ENCODE peak calls at places on chromosome 2, in five cellular contexts. One of them, this sample, is unnamed. For H3K4me1, the result is how much of the 10 kb centered on the place peaks cover.

GRCh38 chr2:10240161-10240681 is 62.5 kb upstream of the HPCAL1 start:
- DNase-seq in aorta: peak
- DNase-seq in thoracic aorta: no peak
- DNase-seq in IMR-90: no peak
- DNase-seq in fibroblast of lung: no peak
- DNase-seq in this sample: no peak

GRCh38 chr2:95352291-95353054 is 50.0 kb upstream of the FAHD2A start:
- DNase-seq in fibroblast of lung: no peak
- DNase-seq in aorta: peak
- DNase-seq in thoracic aorta: no peak
- DNase-seq in IMR-90: no peak
- DNase-seq in this sample: no peak

GRCh38 chr2:241636983-241637232 is at the start of gene THAP4:
- DNase-seq in thoracic aorta: no peak
- DNase-seq in fibroblast of lung: no peak
- DNase-seq in IMR-90: no peak
- DNase-seq in aorta: peak
- DNase-seq in this sample: peak

GRCh38 chr2:8098952-8099582 is 582.8 kb upstream of the ID2 start:
- DNase-seq in aorta: no peak
- DNase-seq in thoracic aorta: no peak
- DNase-seq in IMR-90: no peak
- DNase-seq in fibroblast of lung: no peak
- DNase-seq in this sample: no peak

GRCh38 chr2:80303825-80304521 is 579 bp downstream of the LRRTM1 start:
- DNase-seq in IMR-90: no peak
- DNase-seq in fibroblast of lung: no peak
- DNase-seq in thoracic aorta: no peak
- DNase-seq in aorta: no peak
- DNase-seq in this sample: no peak

GRCh38 chr2:207337234-207338219 is 171.8 kb upstream of the KLF7 start:
- DNase-seq in fibroblast of lung: peak
- DNase-seq in thoracic aorta: no peak
- DNase-seq in aorta: no peak
- DNase-seq in IMR-90: peak
- DNase-seq in this sample: no peak

GRCh38 chr2:10048501-10049171 is 5.3 kb downstream of the KLF11 start:
- DNase-seq in aorta: peak
- DNase-seq in IMR-90: peak
- DNase-seq in thoracic aorta: no peak
- DNase-seq in fibroblast of lung: peak
- DNase-seq in this sample: no peak

GRCh38 chr2:215797676-215798075 is 215.7 kb downstream of the MREG start:
- DNase-seq in thoracic aorta: no peak
- DNase-seq in IMR-90: no peak
- DNase-seq in aorta: no peak
- DNase-seq in fibroblast of lung: no peak
- DNase-seq in this sample: no peak

GRCh38 chr2:172087780-172088244 is 2.5 kb downstream of the DLX1 start:
- DNase-seq in thoracic aorta: no peak
- DNase-seq in IMR-90: no peak
- DNase-seq in fibroblast of lung: no peak
- DNase-seq in aorta: peak
- DNase-seq in this sample: no peak

GRCh38 chr2:237059155-237059875 is 26.4 kb upstream of the COPS8 start:
- DNase-seq in aorta: no peak
- DNase-seq in fibroblast of lung: no peak
- DNase-seq in thoracic aorta: no peak
- DNase-seq in IMR-90: no peak
- DNase-seq in this sample: no peak

GRCh38 chr2:20216130-20217025 is 8.6 kb downstream of the SDC1 start:
- DNase-seq in aorta: peak
- DNase-seq in fibroblast of lung: no peak
- DNase-seq in IMR-90: no peak
- DNase-seq in thoracic aorta: no peak
- DNase-seq in this sample: no peak

GRCh38 chr2:61421611-61422010 is 49.3 kb downstream of the USP34 start:
- DNase-seq in IMR-90: peak
- DNase-seq in thoracic aorta: no peak
- DNase-seq in fibroblast of lung: no peak
- DNase-seq in aorta: no peak
- DNase-seq in this sample: no peak

GRCh38 chr2:204274991-204275390 is 270.3 kb upstream of the PARD3B start:
- DNase-seq in aorta: no peak
- DNase-seq in fibroblast of lung: no peak
- DNase-seq in IMR-90: no peak
- DNase-seq in thoracic aorta: no peak
- DNase-seq in this sample: no peak

GRCh38 chr2:202022755-202023154 is 10.9 kb upstream of the FZD7 start:
- DNase-seq in thoracic aorta: no peak
- DNase-seq in aorta: no peak
- DNase-seq in fibroblast of lung: no peak
- DNase-seq in IMR-90: no peak
- DNase-seq in this sample: no peak

GRCh38 chr2:71672011-71672639 is 218.8 kb downstream of the DYSF start:
- DNase-seq in aorta: peak
- DNase-seq in fibroblast of lung: no peak
- DNase-seq in thoracic aorta: no peak
- DNase-seq in IMR-90: no peak
- DNase-seq in this sample: no peak

GRCh38 chr2:36485521-36485920 is 112.4 kb downstream of the FEZ2 start:
- DNase-seq in aorta: no peak
- DNase-seq in fibroblast of lung: peak
- DNase-seq in thoracic aorta: no peak
- DNase-seq in IMR-90: peak
- DNase-seq in this sample: peak

GRCh38 chr2:152098798-152099654 is at the start of gene CACNB4:
- DNase-seq in thoracic aorta: no peak
- DNase-seq in fibroblast of lung: peak
- DNase-seq in IMR-90: no peak
- DNase-seq in aorta: peak
- DNase-seq in this sample: peak

GRCh38 chr2:53087282-53087882 is 680.2 kb upstream of the CHAC2 start:
- DNase-seq in aorta: no peak
- DNase-seq in IMR-90: peak
- DNase-seq in fibroblast of lung: peak
- DNase-seq in thoracic aorta: no peak
- DNase-seq in this sample: no peak

GRCh38 chr2:124024491-124025348 is at the start of gene CNTNAP5:
- DNase-seq in IMR-90: no peak
- DNase-seq in fibroblast of lung: peak
- DNase-seq in aorta: peak
- DNase-seq in thoracic aorta: no peak
- DNase-seq in this sample: peak
- H3K4me3 ChIP-seq in IMR-90: no peak
- H3K4me3 ChIP-seq in fibroblast of lung: no peak
- H3K4me3 ChIP-seq in aorta: no peak
- H3K4me3 ChIP-seq in thoracic aorta: peak
- H3K4me3 ChIP-seq in this sample: no peak

GRCh38 chr2:127656569-127657231 is 10.7 kb downstream of the GPR17 start:
- DNase-seq in IMR-90: no peak
- DNase-seq in aorta: no peak
- DNase-seq in fibroblast of lung: no peak
- DNase-seq in thoracic aorta: no peak
- DNase-seq in this sample: no peak

GRCh38 chr2:127655209-127656073 is 9.5 kb downstream of the GPR17 start:
- DNase-seq in IMR-90: no peak
- DNase-seq in fibroblast of lung: no peak
- DNase-seq in thoracic aorta: no peak
- DNase-seq in aorta: no peak
- DNase-seq in this sample: no peak

GRCh38 chr2:127658641-127659407 is 12.9 kb downstream of the GPR17 start:
- DNase-seq in aorta: peak
- DNase-seq in fibroblast of lung: no peak
- DNase-seq in thoracic aorta: no peak
- DNase-seq in IMR-90: no peak
- DNase-seq in this sample: no peak

GRCh38 chr2:127658146-127658545 is 12.2 kb downstream of the GPR17 start:
- DNase-seq in aorta: peak
- DNase-seq in fibroblast of lung: no peak
- DNase-seq in thoracic aorta: no peak
- DNase-seq in IMR-90: no peak
- DNase-seq in this sample: no peak

GRCh38 chr2:127657232-127657595 is 11.3 kb downstream of the GPR17 start:
- DNase-seq in thoracic aorta: no peak
- DNase-seq in fibroblast of lung: no peak
- DNase-seq in IMR-90: no peak
- DNase-seq in aorta: peak
- DNase-seq in this sample: no peak
- H3K4me1 ChIP-seq in thoracic aorta: half or more
- H3K4me1 ChIP-seq in fibroblast of lung: under half
- H3K4me1 ChIP-seq in IMR-90: under half
- H3K4me1 ChIP-seq in aorta: under half
- H3K4me1 ChIP-seq in this sample: under half

DNA sequence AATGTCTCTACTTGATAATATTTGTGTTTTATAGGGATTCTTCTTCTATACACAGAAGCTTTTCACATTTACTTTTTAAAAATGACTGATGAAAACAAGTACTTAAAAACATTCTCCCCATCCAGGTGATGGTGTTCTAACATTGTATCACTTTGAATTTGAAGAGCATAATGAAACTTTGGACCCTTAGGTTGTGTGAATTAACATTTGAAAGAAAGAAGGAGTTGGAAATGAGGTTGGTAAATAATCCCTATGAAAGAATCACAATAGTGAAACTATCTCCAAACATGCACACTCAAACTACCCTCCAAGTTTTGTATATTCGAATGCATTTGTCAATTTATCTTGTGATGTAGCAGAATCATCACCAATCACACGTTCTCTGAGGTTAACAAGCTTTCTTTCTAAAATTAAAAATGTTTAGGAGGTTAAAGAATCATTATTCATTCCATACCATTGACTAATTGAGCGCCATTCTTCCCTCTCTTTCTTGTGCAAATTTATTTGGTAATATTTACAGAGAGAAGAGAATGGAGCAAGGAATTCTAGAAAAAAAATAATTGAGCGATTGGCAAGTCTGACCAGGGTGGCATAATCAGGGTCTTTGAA is 259.9 kb upstream of the NRXN1 start:
- DNase-seq in thoracic aorta: no peak
- DNase-seq in aorta: no peak
- DNase-seq in IMR-90: no peak
- DNase-seq in fibroblast of lung: no peak
- DNase-seq in this sample: no peak
- H3K4me3 ChIP-seq in thoracic aorta: no peak
- H3K4me3 ChIP-seq in aorta: no peak
- H3K4me3 ChIP-seq in IMR-90: no peak
- H3K4me3 ChIP-seq in fibroblast of lung: no peak
- H3K4me3 ChIP-seq in this sample: no peak

GRCh38 chr2:136383161-136383560 is 265.2 kb upstream of the CXCR4 start:
- DNase-seq in IMR-90: no peak
- DNase-seq in aorta: no peak
- DNase-seq in fibroblast of lung: no peak
- DNase-seq in thoracic aorta: no peak
- DNase-seq in this sample: no peak

GRCh38 chr2:136378712-136379595 is 261.0 kb upstream of the CXCR4 start:
- DNase-seq in fibroblast of lung: peak
- DNase-seq in aorta: no peak
- DNase-seq in IMR-90: peak
- DNase-seq in thoracic aorta: no peak
- DNase-seq in this sample: peak

GRCh38 chr2:136384541-136385303 is 266.8 kb upstream of the CXCR4 start:
- DNase-seq in fibroblast of lung: peak
- DNase-seq in aorta: no peak
- DNase-seq in IMR-90: peak
- DNase-seq in thoracic aorta: no peak
- DNase-seq in this sample: peak

GRCh38 chr2:136381722-136382633 is 264.0 kb upstream of the CXCR4 start:
- DNase-seq in fibroblast of lung: no peak
- DNase-seq in aorta: no peak
- DNase-seq in IMR-90: no peak
- DNase-seq in thoracic aorta: no peak
- DNase-seq in this sample: peak

DNA sequence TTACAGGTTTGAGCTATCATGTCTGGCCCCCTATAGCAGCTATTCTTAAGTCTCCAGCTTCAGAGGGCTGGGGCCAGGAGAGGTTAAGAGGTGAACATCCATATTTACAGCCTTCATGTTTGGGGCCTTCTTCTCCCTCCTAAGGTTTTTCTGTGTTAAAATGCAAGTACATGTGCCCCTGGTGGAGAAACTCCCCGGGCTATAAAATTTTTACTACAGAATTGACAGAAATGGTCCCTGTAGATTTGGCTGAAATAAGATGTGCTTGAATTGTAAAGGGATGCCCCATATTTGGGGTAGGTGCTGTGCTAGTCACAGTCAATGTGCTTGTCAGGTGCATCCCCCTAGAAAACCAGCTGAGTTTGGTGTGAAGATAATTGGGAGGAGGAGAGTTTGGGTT is 263.3 kb upstream of the CXCR4 start:
- DNase-seq in fibroblast of lung: no peak
- DNase-seq in IMR-90: no peak
- DNase-seq in aorta: no peak
- DNase-seq in thoracic aorta: no peak
- DNase-seq in this sample: no peak
- H3K4me1 ChIP-seq in fibroblast of lung: under half
- H3K4me1 ChIP-seq in IMR-90: under half
- H3K4me1 ChIP-seq in aorta: under half
- H3K4me1 ChIP-seq in thoracic aorta: under half
- H3K4me1 ChIP-seq in this sample: under half